ENCODE peak calls at places on chromosomes 7 and 10, in nine cellular contexts. G, L, J, M, P, U, Z, S and Q are unnamed samples.

GRCh38 chr10:102230264-102230860 is 4.3 kb downstream of the ELOVL3 start:
- DNase-seq in G (peak), L (peak), J (peak), M (peak), P (no peak), U (peak), Z (peak), S (peak), Q (peak)

GRCh38 chr10:51023611-51024010 is 50.7 kb upstream of the PRKG1 start:
- DNase-seq in G (no peak), L (no peak), J (no peak), M (peak), P (no peak), U (no peak), Z (no peak), S (no peak), Q (no peak)

GRCh38 chr10:58389024-58389423 is 3.8 kb downstream of the TFAM start:
- DNase-seq in G (no peak), L (no peak), J (no peak), M (no peak), P (no peak), U (no peak), Z (no peak), S (no peak), Q (no peak)

GRCh38 chr7:52911326-52911725 is 124.1 kb upstream of the POM121L12 start:
- DNase-seq in G (no peak), L (no peak), J (no peak), M (no peak), P (no peak), U (no peak), Z (no peak), S (no peak), Q (no peak)

GRCh38 chr7:16365177-16365576 is 56.2 kb downstream of the CRPPA start:
- DNase-seq in G (no peak), L (no peak), J (no peak), M (no peak), P (no peak), U (no peak), Z (no peak), S (no peak), Q (no peak)

GRCh38 chr10:117441812-117442443 is 66.7 kb upstream of the PDZD8 start:
- DNase-seq in G (no peak), L (no peak), J (no peak), M (no peak), P (no peak), U (no peak), Z (peak), S (no peak), Q (no peak)

GRCh38 chr7:8147760-8148463 is 114.1 kb downstream of the ICA1 start:
- DNase-seq in G (peak), L (no peak), J (no peak), M (no peak), P (no peak), U (no peak), Z (no peak), S (no peak), Q (no peak)

GRCh38 chr10:119025776-119026175 is 3.7 kb upstream of the NANOS1 start:
- DNase-seq in G (no peak), L (no peak), J (no peak), M (no peak), P (no peak), U (no peak), Z (peak), S (no peak), Q (no peak)

GRCh38 chr7:33640732-33641131 is 264.6 kb upstream of the BMPER start:
- DNase-seq in G (no peak), L (no peak), J (no peak), M (peak), P (no peak), U (no peak), Z (no peak), S (no peak), Q (no peak)

GRCh38 chr7:105806592-105807266 is 69.7 kb downstream of the ATXN7L1 start:
- DNase-seq in G (no peak), L (peak), J (peak), M (peak), P (peak), U (no peak), Z (peak), S (peak), Q (no peak)

GRCh38 chr10:28250782-28251181 is 52.1 kb downstream of the MPP7 start:
- DNase-seq in G (no peak), L (no peak), J (no peak), M (peak), P (no peak), U (no peak), Z (no peak), S (no peak), Q (no peak)

GRCh38 chr7:23852135-23852534 is 142.1 kb downstream of the STK31 start:
- DNase-seq in G (no peak), L (no peak), J (no peak), M (no peak), P (no peak), U (no peak), Z (no peak), S (no peak), Q (no peak)

GRCh38 chr7:90266808-90267207 is 21.8 kb downstream of the CFAP69 start:
- DNase-seq in G (no peak), L (no peak), J (no peak), M (peak), P (no peak), U (peak), Z (no peak), S (no peak), Q (no peak)

GRCh38 chr7:150756858-150757257 is 19.6 kb downstream of the GIMAP5 start:
- DNase-seq in G (peak), L (no peak), J (no peak), M (no peak), P (no peak), U (no peak), Z (no peak), S (peak), Q (no peak)

GRCh38 chr10:34434119-34434594 is 380.9 kb downstream of the PARD3 start:
- DNase-seq in G (no peak), L (no peak), J (no peak), M (peak), P (no peak), U (peak), Z (no peak), S (no peak), Q (no peak)

GRCh38 chr7:90624128-90624980 is 28.2 kb downstream of the CDK14 start:
- DNase-seq in G (no peak), L (no peak), J (no peak), M (peak), P (no peak), U (peak), Z (no peak), S (no peak), Q (no peak)

GRCh38 chr7:31476073-31476745 is 37.7 kb upstream of the ITPRID1 start:
- DNase-seq in G (no peak), L (no peak), J (no peak), M (no peak), P (no peak), U (no peak), Z (no peak), S (no peak), Q (no peak)

GRCh38 chr10:11270135-11270857 is 252.6 kb downstream of the CELF2 start:
- DNase-seq in G (peak), L (peak), J (peak), M (peak), P (peak), U (peak), Z (peak), S (peak), Q (no peak)

GRCh38 chr7:106313456-106313891 is 28.7 kb upstream of the NAMPT start:
- DNase-seq in G (no peak), L (no peak), J (no peak), M (peak), P (no peak), U (no peak), Z (no peak), S (no peak), Q (no peak)

GRCh38 chr7:131336956-131337355 is 9.3 kb downstream of the MKLN1 start:
- DNase-seq in G (peak), L (no peak), J (no peak), M (peak), P (no peak), U (no peak), Z (no peak), S (no peak), Q (no peak)

GRCh38 chr10:1715821-1716220 is 21.5 kb downstream of the ADARB2 start:
- DNase-seq in G (peak), L (peak), J (no peak), M (no peak), P (peak), U (no peak), Z (no peak), S (peak), Q (no peak)

GRCh38 chr7:158542651-158543400 is 44.8 kb downstream of the PTPRN2 start:
- DNase-seq in G (no peak), L (no peak), J (no peak), M (no peak), P (no peak), U (no peak), Z (no peak), S (no peak), Q (no peak)

GRCh38 chr10:1591045-1591444 is 146.3 kb downstream of the ADARB2 start:
- DNase-seq in G (no peak), L (no peak), J (no peak), M (no peak), P (no peak), U (no peak), Z (no peak), S (no peak), Q (no peak)

GRCh38 chr7:127581716-127582115 is 3.7 kb downstream of the GCC1 start:
- DNase-seq in G (no peak), L (no peak), J (no peak), M (no peak), P (no peak), U (no peak), Z (no peak), S (no peak), Q (no peak)

GRCh38 chr7:149496642-149497391 is 792 bp downstream of the ZNF746 start:
- DNase-seq in G (peak), L (peak), J (peak), M (peak), P (no peak), U (peak), Z (peak), S (peak), Q (no peak)

GRCh38 chr10:22246680-22247391 is 29.0 kb upstream of the EBLN1 start:
- DNase-seq in G (no peak), L (no peak), J (peak), M (peak), P (no peak), U (no peak), Z (no peak), S (no peak), Q (no peak)

GRCh38 chr7:135201350-135201749 is 10.0 kb downstream of the WDR91 start:
- DNase-seq in G (no peak), L (no peak), J (no peak), M (no peak), P (no peak), U (no peak), Z (no peak), S (no peak), Q (no peak)

GRCh38 chr10:33556581-33556980 is 222.1 kb upstream of the NRP1 start:
- DNase-seq in G (peak), L (no peak), J (no peak), M (no peak), P (no peak), U (no peak), Z (no peak), S (no peak), Q (no peak)

GRCh38 chr7:142791502-142791901 is 20.7 kb downstream of the PRSS2 start:
- DNase-seq in G (no peak), L (no peak), J (no peak), M (no peak), P (no peak), U (no peak), Z (no peak), S (no peak), Q (no peak)

GRCh38 chr7:27172388-27172774 is 1.7 kb downstream of the HOXA10 start:
- DNase-seq in G (no peak), L (peak), J (no peak), M (no peak), P (no peak), U (no peak), Z (peak), S (no peak), Q (peak)

GRCh38 chr10:1078668-1079067 is 22.5 kb downstream of the WDR37 start:
- DNase-seq in G (no peak), L (no peak), J (no peak), M (no peak), P (no peak), U (no peak), Z (no peak), S (no peak), Q (no peak)

GRCh38 chr7:138029941-138030340 is 28.1 kb upstream of the CREB3L2 start:
- DNase-seq in G (no peak), L (no peak), J (no peak), M (no peak), P (no peak), U (no peak), Z (no peak), S (no peak), Q (no peak)

GRCh38 chr7:151759591-151760042 is 117.3 kb downstream of the PRKAG2 start:
- DNase-seq in G (peak), L (peak), J (peak), M (peak), P (no peak), U (peak), Z (peak), S (peak), Q (no peak)

GRCh38 chr10:68561804-68562649 is 1.9 kb downstream of the TET1 start:
- DNase-seq in G (peak), L (peak), J (no peak), M (no peak), P (no peak), U (peak), Z (no peak), S (no peak), Q (no peak)

GRCh38 chr7:24284699-24285506 is 913 bp downstream of the NPY start:
- DNase-seq in G (peak), L (no peak), J (no peak), M (no peak), P (no peak), U (no peak), Z (no peak), S (peak), Q (no peak)

GRCh38 chr10:120948889-120949382 is 97.8 kb downstream of the WDR11 start:
- DNase-seq in G (peak), L (peak), J (peak), M (peak), P (no peak), U (no peak), Z (peak), S (peak), Q (no peak)

GRCh38 chr10:17290226-17290625 is 62.2 kb downstream of the VIM start:
- DNase-seq in G (no peak), L (no peak), J (no peak), M (peak), P (no peak), U (no peak), Z (no peak), S (peak), Q (no peak)
- TF ChIP-seq CTCF in G (no peak), L (no peak), J (no peak), M (peak), P (peak), U (no peak), Z (no peak), S (no peak), Q (no peak)

GRCh38 chr10:47449979-47450378 is 33.9 kb downstream of the ANXA8 start:
- DNase-seq in G (no peak), L (no peak), J (no peak), M (no peak), P (no peak), U (no peak), Z (no peak), S (no peak), Q (no peak)
- TF ChIP-seq CTCF in G (no peak), L (no peak), J (no peak), M (no peak), P (no peak), U (no peak), Z (no peak), S (no peak), Q (no peak)

GRCh38 chr10:97714401-97715258 is 1.1 kb downstream of the MARVELD1 start:
- DNase-seq in G (peak), L (peak), J (no peak), M (peak), P (no peak), U (peak), Z (peak), S (peak), Q (no peak)

GRCh38 chr10:97711640-97712267 is 1.8 kb upstream of the MARVELD1 start:
- DNase-seq in G (no peak), L (no peak), J (no peak), M (no peak), P (no peak), U (no peak), Z (no peak), S (no peak), Q (no peak)

GRCh38 chr10:97713351-97713827 is at the start of gene MARVELD1:
- DNase-seq in G (peak), L (peak), J (no peak), M (peak), P (no peak), U (peak), Z (peak), S (peak), Q (peak)

GRCh38 chr10:97715259-97715874 is 1.8 kb downstream of the MARVELD1 start:
- DNase-seq in G (no peak), L (no peak), J (no peak), M (no peak), P (no peak), U (no peak), Z (no peak), S (no peak), Q (no peak)

DNA sequence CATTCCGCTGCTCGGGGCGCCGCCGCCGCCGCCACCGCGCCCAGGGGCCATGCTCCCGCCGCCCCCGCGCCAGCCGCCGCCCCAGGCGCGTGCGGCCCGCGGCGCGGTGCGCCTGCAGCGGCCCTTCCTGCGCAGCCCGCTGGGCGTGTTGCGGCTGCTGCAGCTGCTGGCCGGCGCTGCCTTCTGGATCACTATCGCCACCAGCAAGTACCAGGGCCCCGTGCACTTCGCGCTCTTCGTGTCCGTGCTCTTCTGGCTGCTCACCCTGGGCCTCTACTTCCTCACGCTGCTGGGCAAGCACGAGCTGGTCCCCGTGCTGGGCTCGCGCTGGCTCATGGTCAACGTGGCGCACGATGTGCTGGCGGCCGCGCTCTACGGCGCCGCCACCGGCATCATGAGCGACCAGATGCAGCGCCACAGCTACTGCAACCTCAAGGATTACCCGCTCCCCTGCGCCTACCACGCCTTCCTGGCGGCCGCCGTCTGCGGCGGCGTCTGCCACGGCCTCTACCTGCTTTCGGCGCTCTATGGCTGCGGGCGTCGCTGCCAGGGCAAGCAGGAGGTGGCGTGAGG is 384 bp downstream of the MARVELD1 start:
- DNase-seq in G (peak), L (peak), J (no peak), M (peak), P (no peak), U (peak), Z (peak), S (peak), Q (peak)
- TF ChIP-seq CTCF in G (peak), L (no peak), J (no peak), M (peak), P (peak), U (peak), Z (no peak), S (peak), Q (no peak)

DNA sequence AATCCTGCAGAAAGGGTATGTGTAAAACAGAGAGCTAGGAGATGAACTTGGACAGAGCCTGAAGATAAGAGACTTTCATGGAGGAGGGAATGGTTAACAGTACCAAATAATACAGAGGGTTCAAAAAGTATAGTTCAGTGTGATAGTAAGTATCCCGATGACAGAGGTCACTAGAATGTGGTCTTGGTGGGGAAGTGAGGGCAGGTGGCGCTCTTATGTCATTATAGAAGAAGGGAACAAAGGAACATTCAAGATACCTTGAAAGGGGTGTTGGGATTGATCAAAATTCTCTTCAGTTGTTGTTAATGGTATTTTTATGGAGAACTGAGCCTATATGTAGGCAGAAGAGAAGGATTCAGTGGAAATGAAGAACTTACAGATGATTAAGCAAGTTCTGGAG is 312.5 kb downstream of the SUGCT start:
- DNase-seq in G (peak), L (no peak), J (no peak), M (no peak), P (no peak), U (no peak), Z (no peak), S (no peak), Q (no peak)
- TF ChIP-seq CTCF in G (no peak), L (no peak), J (no peak), M (no peak), P (peak), U (no peak), Z (no peak), S (peak), Q (no peak)

GRCh38 chr10:122286872-122287271 is 15.8 kb downstream of the BTBD16 start:
- DNase-seq in G (no peak), L (no peak), J (no peak), M (peak), P (no peak), U (no peak), Z (peak), S (no peak), Q (peak)
- TF ChIP-seq CTCF in G (no peak), L (no peak), J (no peak), M (no peak), P (no peak), U (no peak), Z (no peak), S (no peak), Q (peak)

DNA sequence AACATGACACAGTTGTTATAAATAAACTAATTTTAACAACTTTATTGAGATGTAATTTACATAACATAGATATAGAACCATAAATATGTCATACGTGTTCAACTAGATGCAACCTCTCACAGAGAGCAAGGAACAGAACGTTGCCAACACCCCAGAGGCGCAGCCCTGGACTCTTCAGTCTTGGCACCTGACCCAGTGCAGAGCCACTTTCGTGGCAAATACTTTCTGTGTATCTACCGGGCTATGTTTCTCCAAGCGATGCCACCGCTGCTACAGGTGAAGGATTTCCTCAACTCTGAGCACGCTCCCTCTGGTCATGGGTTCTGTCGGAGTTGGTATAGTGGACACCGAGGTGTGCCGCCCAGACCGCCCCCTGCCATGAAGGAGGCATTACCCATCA is 57.4 kb downstream of the TEX36 start:
- DNase-seq in G (no peak), L (no peak), J (no peak), M (no peak), P (no peak), U (peak), Z (no peak), S (no peak), Q (no peak)
- TF ChIP-seq CTCF in G (no peak), L (no peak), J (no peak), M (no peak), P (no peak), U (no peak), Z (no peak), S (no peak), Q (no peak)

GRCh38 chr10:42431095-42431494 is 207.3 kb downstream of the ZNF33B start:
- DNase-seq in G (no peak), L (no peak), J (no peak), M (no peak), P (no peak), U (no peak), Z (no peak), S (no peak), Q (no peak)

GRCh38 chr10:42422911-42423310 is 215.5 kb downstream of the ZNF33B start:
- DNase-seq in G (no peak), L (no peak), J (no peak), M (no peak), P (no peak), U (no peak), Z (no peak), S (no peak), Q (no peak)

DNA sequence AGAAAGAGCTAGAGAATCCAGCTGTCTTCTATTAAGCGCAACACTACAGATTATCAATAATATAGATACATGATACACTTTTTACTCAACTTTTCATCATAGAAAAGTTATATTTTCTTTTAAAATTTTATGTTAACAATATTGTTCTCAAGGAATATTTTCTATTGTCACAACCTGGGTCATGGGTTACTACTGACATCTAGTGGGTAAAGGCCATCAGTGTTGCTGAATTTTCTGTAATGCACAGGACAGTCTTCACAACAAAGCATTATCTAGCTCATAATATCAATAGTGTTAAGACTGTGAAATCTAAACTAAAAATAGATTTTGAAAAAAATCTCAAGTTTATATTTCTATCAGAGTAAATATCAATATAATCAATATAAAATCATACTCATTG is 209.8 kb downstream of the ZNF33B start:
- DNase-seq in G (no peak), L (no peak), J (no peak), M (no peak), P (no peak), U (no peak), Z (no peak), S (no peak), Q (no peak)
- TF ChIP-seq CTCF in G (peak), L (peak), J (no peak), M (peak), P (peak), U (no peak), Z (no peak), S (peak), Q (no peak)